ENCODE peak calls at places on chromosomes 12 and 14, in six cellular contexts. B, X, A, F, H and D are unnamed samples.

GRCh38 chr14:106622200-106622745 is 1095.9 kb downstream of the TMEM121 start:
- DNase-seq in X (no peak), A (no peak), F (no peak), B (no peak), H (no peak), D (peak; percentile 63)

GRCh38 chr14:72714871-72715214 is 179.1 kb downstream of the DPF3 start:
- DNase-seq in H (peak; percentile 37), A (no peak), F (peak; percentile 34), X (no peak), B (no peak), D (no peak)

GRCh38 chr12:44379827-44380226 is 496.3 kb downstream of the NELL2 start:
- DNase-seq in B (no peak), H (no peak), A (peak; percentile 42), F (no peak), X (no peak), D (no peak)

GRCh38 chr14:106691601-106692291 is 1165.4 kb downstream of the TMEM121 start:
- DNase-seq in B (peak; percentile 78), H (peak; percentile 91), X (peak; percentile 15), F (peak; percentile 20), A (no peak), D (peak; percentile 96)

GRCh38 chr14:103071544-103072251 is 12.3 kb upstream of the LBHD2 start:
- DNase-seq in A (no peak), B (no peak), X (no peak), H (no peak), F (no peak), D (no peak)

GRCh38 chr12:66823857-66824570 is 145.1 kb upstream of the GRIP1 start:
- DNase-seq in A (no peak), B (no peak), X (no peak), F (no peak), H (no peak), D (no peak)

GRCh38 chr12:55789893-55790292 is 27.6 kb downstream of the SARNP start:
- DNase-seq in H (no peak), F (no peak), X (no peak), B (no peak), A (no peak), D (no peak)

GRCh38 chr12:70365648-70366518 is at the start of gene KCNMB4:
- DNase-seq in B (peak; percentile 94), F (peak; percentile 69), A (peak; percentile 97), X (peak; percentile 93), H (peak; percentile 74), D (peak; percentile 79)

GRCh38 chr14:73727181-73727580 is 13.0 kb upstream of the PNMA1 start:
- DNase-seq in B (no peak), H (no peak), X (no peak), F (no peak), A (no peak), D (no peak)

GRCh38 chr12:3869860-3870259 is 3.3 kb downstream of the PARP11 start:
- DNase-seq in A (no peak), B (no peak), X (no peak), F (no peak), H (peak; percentile 20), D (peak; percentile 40)

GRCh38 chr12:7369274-7369729 is 65.4 kb downstream of the ACSM4 start:
- DNase-seq in H (peak; percentile 44), B (no peak), X (no peak), F (peak; percentile 62), A (no peak), D (no peak)

GRCh38 chr12:115964626-115965025 is 312.9 kb downstream of the MED13L start:
- DNase-seq in X (no peak), B (no peak), F (no peak), A (no peak), H (no peak), D (peak; percentile 32)

GRCh38 chr12:51827925-51828818 is 20.3 kb downstream of the FIGNL2 start:
- DNase-seq in H (no peak), B (no peak), X (no peak), F (no peak), A (no peak), D (peak; percentile 87)

GRCh38 chr12:67649165-67650126 is 901 bp downstream of the DYRK2 start:
- DNase-seq in A (no peak), F (peak; percentile 57), B (peak; percentile 57), H (peak; percentile 46), X (peak; percentile 53), D (peak; percentile 44)

GRCh38 chr12:52636592-52637258 is 15.3 kb downstream of the KRT2 start:
- DNase-seq in A (no peak), X (no peak), B (no peak), F (no peak), H (no peak), D (no peak)

GRCh38 chr12:117821480-117822175 is 147.2 kb downstream of the KSR2 start:
- DNase-seq in A (no peak), H (no peak), B (no peak), X (no peak), F (no peak), D (no peak)

GRCh38 chr12:78865297-78865955 is 852 bp downstream of the SYT1 start:
- DNase-seq in B (no peak), X (no peak), F (no peak), H (no peak), A (no peak), D (no peak)

GRCh38 chr14:56205906-56206305 is 87.7 kb downstream of the PELI2 start:
- DNase-seq in A (no peak), F (no peak), B (no peak), H (no peak), X (no peak), D (no peak)

GRCh38 chr12:122963928-122964240 is 2.4 kb downstream of the ABCB9 start:
- DNase-seq in B (no peak), H (no peak), X (no peak), A (peak; percentile 26), F (peak; percentile 66), D (no peak)

GRCh38 chr14:88856786-88857366 is 32.4 kb downstream of the TTC8 start:
- DNase-seq in B (no peak), X (no peak), F (no peak), A (no peak), H (no peak), D (no peak)

GRCh38 chr12:27824126-27824842 is 44.2 kb upstream of the MANSC4 start:
- DNase-seq in F (no peak), A (no peak), H (peak; percentile 71), X (no peak), B (peak; percentile 45), D (peak; percentile 32)

GRCh38 chr14:28941758-28942157 is 175.2 kb downstream of the FOXG1 start:
- DNase-seq in A (no peak), B (no peak), F (no peak), X (no peak), H (no peak), D (no peak)

GRCh38 chr14:91270619-91271018 is 26.1 kb upstream of the GPR68 start:
- DNase-seq in F (no peak), X (no peak), H (no peak), B (no peak), A (no peak), D (no peak)

GRCh38 chr12:123984903-123985302 is 11.9 kb downstream of the ZNF664 start:
- DNase-seq in H (no peak), B (peak; percentile 34), F (no peak), X (no peak), A (no peak), D (no peak)

GRCh38 chr12:123982269-123982668 is 9.3 kb downstream of the ZNF664 start:
- DNase-seq in A (no peak), F (no peak), X (no peak), B (no peak), H (no peak), D (no peak)

GRCh38 chr12:123986374-123986920 is 13.4 kb downstream of the ZNF664 start:
- DNase-seq in A (no peak), H (no peak), X (no peak), F (no peak), B (no peak), D (no peak)

GRCh38 chr12:123987022-123987421 is 14.0 kb downstream of the ZNF664 start:
- DNase-seq in A (no peak), H (no peak), X (no peak), B (no peak), F (no peak), D (no peak)

DNA sequence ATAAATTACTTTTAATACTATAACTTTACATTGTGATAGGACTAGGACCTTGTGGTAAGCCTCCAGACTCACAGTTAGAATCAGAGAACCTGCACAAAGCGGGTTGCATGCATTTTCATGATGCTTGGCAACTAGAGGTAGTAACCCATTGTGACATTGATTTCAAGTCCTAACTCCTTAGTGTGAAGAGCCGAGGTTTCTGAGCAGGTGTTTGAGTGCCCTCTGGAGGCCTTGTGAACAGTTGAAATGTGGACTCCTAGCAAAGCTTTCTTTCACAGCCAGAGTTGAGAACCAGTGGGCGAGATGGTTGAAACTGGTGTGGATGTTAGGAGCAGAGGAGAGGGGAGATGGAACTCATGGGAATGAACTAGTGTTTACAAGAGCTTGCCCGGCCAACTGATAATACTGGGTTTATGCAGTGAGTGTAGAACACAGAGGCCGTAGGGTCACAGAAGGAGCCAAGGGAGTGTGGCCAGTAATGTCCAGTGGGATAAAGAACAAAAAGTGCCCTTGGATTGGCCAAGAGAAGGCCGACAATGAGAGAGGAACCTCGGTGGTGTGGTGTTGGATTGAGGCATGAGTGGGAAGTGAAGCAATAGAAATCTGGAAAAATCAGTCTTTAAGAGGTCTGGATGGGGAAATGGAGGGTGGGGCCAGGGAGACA is 10.9 kb downstream of the ZNF664 start:
- DNase-seq in X (peak; percentile 29), H (no peak), F (no peak), B (peak; percentile 44), A (peak; percentile 59), D (peak; percentile 59)
- TF ChIP-seq CTCF in X (peak; percentile 23), H (peak; percentile 64), F (peak; percentile 77), B (peak; percentile 65), A (peak; percentile 79), D (peak; percentile 68)

GRCh38 chr14:40371011-40371410 is 938.8 kb upstream of the FBXO33 start:
- DNase-seq in X (no peak), B (no peak), H (no peak), F (no peak), A (no peak), D (no peak)

GRCh38 chr14:40368314-40368713 is 936.1 kb upstream of the FBXO33 start:
- DNase-seq in B (no peak), F (no peak), X (no peak), A (no peak), H (no peak), D (no peak)

GRCh38 chr14:40374221-40374620 is 942.0 kb upstream of the FBXO33 start:
- DNase-seq in B (no peak), F (no peak), X (no peak), A (no peak), H (no peak), D (no peak)
- TF ChIP-seq CTCF in B (no peak), F (no peak), X (no peak), A (no peak), H (no peak), D (no peak)

GRCh38 chr14:26008290-26008689 is 589.5 kb downstream of the NOVA1 start:
- DNase-seq in A (peak; percentile 54), X (peak; percentile 22), H (no peak), F (no peak), B (no peak), D (no peak)
- TF ChIP-seq CTCF in A (peak; percentile 76), X (peak; percentile 46), H (no peak), F (no peak), B (no peak), D (no peak)

GRCh38 chr14:54852215-54852614 is 50.4 kb downstream of the GCH1 start:
- DNase-seq in B (no peak), X (no peak), H (no peak), F (no peak), A (no peak), D (no peak)

GRCh38 chr14:54856152-54856551 is 46.5 kb downstream of the GCH1 start:
- DNase-seq in X (no peak), F (no peak), H (no peak), A (no peak), B (no peak), D (no peak)

GRCh38 chr14:54854181-54854580 is 48.4 kb downstream of the GCH1 start:
- DNase-seq in A (peak; percentile 48), B (no peak), X (peak; percentile 37), H (peak; percentile 9), F (no peak), D (no peak)

GRCh38 chr14:54857830-54858269 is 44.8 kb downstream of the GCH1 start:
- DNase-seq in A (no peak), X (no peak), H (peak; percentile 46), B (peak; percentile 60), F (no peak), D (no peak)
- TF ChIP-seq CTCF in A (no peak), X (no peak), H (no peak), B (no peak), F (no peak), D (no peak)